ENCODE peak calls at places on chromosomes 2 and 18, in four cellular contexts. Y is RWPE1, F is brain microvascular endothelial cell, M is HL-60. P is an unnamed sample.

GRCh38 chr18:41783065-41783818 is 171.8 kb upstream of the PIK3C3 start:
- DNase-seq in Y (no peak), F (no peak), M (no peak), P (no peak)

GRCh38 chr2:46471-47345 is at the start of gene FAM110C:
- DNase-seq in M (no peak), Y (peak), F (peak), P (no peak)

GRCh38 chr18:33356735-33357134 is 83.8 kb downstream of the CCDC178 start:
- DNase-seq in F (no peak), M (no peak), Y (no peak), P (no peak)

GRCh38 chr2:130755234-130756040 is at the start of gene AMER3:
- DNase-seq in Y (no peak), M (no peak), F (no peak), P (no peak)

GRCh38 chr2:210128961-210129360 is 42.2 kb downstream of the KANSL1L start:
- DNase-seq in F (no peak), Y (no peak), M (no peak), P (no peak)

GRCh38 chr18:44839239-44839666 is 158.6 kb downstream of the SETBP1 start:
- DNase-seq in Y (peak), F (peak), M (peak), P (no peak)

GRCh38 chr2:75560022-75560767 is 544 bp downstream of the EVA1A start:
- DNase-seq in M (no peak), Y (peak), F (peak), P (no peak)

GRCh38 chr18:31631526-31631925 is 39.8 kb downstream of the TTR start:
- DNase-seq in M (no peak), F (no peak), Y (no peak), P (no peak)

GRCh38 chr2:128166954-128167353 is 76.0 kb downstream of the UGGT1 start:
- DNase-seq in Y (no peak), F (no peak), M (peak), P (no peak)

GRCh38 chr18:75319905-75320304 is 107.6 kb downstream of the SMIM21 start:
- DNase-seq in M (no peak), Y (no peak), F (no peak), P (no peak)

GRCh38 chr18:53380063-53380639 is 844.3 kb downstream of the MBD2 start:
- DNase-seq in Y (peak), F (no peak), M (no peak), P (no peak)

GRCh38 chr18:48803518-48803917 is 147.2 kb downstream of the SMAD7 start:
- DNase-seq in F (no peak), M (no peak), Y (no peak), P (no peak)

GRCh38 chr18:36769611-36770314 is 59.0 kb downstream of the TPGS2 start:
- DNase-seq in F (no peak), M (peak), Y (no peak), P (no peak)

GRCh38 chr18:48609820-48610815 is 71.3 kb downstream of the CTIF start:
- DNase-seq in F (no peak), M (no peak), Y (no peak), P (no peak)

GRCh38 chr18:59156316-59156715 is 16.6 kb downstream of the SEC11C start:
- DNase-seq in M (no peak), F (no peak), Y (no peak), P (no peak)

GRCh38 chr2:212537311-212538155 is 1.1 kb downstream of the ERBB4 start:
- DNase-seq in F (no peak), Y (no peak), M (no peak), P (no peak)

GRCh38 chr2:97932975-97933662 is 62.6 kb downstream of the TMEM131 start:
- DNase-seq in F (no peak), M (no peak), Y (no peak), P (no peak)
- H3K27ac ChIP-seq in F (no peak), M (no peak), Y (no peak), P (no peak)

DNA sequence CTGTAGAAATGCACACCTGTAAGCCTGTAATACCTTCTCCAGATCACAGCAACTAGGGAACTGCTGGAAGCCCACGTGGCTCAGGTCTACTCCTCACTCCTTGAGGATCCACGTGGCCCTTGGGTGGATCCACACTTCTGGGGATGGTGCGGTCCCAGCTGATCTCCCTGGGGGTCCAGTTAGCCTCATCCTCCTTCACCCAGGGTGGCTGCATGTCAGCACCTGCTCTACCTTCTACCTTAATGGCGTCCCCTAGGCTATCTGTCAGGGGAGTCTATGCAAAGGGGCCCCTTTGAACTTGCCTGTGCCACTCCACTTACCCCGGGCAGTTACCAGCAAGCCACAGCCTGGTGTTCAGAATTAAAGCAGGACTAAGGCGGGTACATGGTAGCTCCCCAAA is 284.7 kb downstream of the MYCN start:
- DNase-seq in Y (no peak), M (no peak), F (no peak), P (no peak)
- TF ChIP-seq CTCF in Y (no peak), M (no peak), F (no peak), P (no peak)

DNA sequence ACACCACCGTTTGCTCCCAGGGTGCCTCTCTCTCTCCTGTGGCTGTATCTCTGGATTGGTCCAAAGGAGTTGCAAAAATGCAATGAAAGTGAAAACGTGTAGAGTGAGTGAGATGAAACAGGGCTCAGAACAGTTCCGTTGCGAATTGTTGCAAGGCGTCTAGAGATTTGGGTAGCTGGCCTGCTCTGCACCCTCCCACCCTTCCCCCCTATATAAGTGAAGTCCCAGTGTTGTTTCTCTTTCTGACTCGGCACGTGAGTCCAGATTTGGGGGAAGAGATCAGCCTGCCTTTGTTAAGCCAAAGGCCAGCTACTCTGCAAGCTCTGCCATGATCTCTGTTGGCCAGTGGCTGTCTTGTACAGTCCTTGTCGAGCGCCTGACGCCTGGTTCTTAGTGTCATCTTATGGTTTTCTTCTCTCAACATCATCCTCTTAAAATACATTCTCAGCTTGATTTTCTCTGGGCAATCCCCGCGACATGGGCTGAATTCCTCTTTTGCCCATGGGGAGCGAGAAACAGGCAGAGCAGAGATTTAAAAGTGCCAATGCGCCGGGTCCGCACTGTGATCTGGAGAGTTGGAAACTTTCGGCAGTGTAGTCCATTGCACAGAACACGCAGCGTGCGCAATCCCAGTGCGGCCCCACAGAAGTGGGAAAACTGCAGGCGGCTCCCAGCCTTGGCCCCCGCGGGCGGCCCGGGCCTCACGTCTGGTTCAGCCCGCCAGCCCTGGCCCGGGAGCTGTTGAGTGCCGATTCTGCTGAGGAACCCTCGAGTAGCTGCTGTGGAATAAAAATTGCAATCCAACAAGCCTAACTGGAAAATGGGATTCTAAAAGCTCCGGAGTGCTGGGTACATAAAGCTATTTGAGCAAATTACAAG is 9.3 kb downstream of the MEIS1 start:
- DNase-seq in M (no peak), F (no peak), Y (no peak), P (no peak)
- H3K27ac ChIP-seq in M (no peak), F (no peak), Y (no peak), P (peak)

DNA sequence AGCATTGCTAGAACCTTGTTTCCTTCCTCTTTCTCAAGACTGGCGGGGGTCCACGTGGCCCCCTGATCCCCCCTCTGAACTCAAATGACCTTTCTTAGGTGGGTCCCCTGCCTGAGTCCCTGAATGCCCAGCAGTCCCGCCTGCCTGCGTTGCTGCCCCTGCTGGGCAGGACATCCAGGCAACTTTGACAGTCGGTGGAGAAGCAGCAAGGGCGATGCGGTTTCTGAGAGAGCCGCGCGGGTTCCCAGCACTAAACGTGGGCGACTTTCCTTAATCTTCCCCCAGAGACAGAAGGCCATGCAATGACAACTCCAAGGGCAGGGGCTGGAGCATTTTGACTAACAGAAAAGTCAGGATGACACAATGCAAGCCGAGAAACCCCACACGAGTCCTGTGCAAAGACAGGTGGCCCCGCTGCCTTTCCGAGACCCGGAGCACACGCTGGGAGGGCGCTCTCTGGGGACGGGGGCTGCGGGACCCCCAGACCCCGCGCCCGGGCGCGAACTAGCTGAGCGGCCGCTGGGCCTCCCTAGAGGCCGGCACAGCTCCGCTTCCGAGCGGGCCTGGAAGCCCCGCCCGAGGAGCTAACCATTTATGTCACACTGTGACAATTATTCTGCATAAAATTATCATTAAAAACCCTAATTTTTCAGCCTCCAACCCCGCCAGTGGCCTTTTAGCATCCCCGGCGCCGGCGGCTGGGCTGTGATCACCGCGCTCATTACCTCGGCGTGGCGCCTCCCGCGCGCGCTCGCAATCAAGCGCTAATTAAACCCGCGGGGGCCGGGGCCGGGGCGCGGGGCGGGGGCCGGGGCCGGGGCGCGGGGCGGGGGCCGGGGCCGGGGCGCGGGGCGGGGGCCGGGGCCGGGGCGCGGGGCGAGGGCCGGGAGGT is 27.4 kb downstream of the ASB18 start:
- DNase-seq in F (no peak), Y (no peak), M (no peak), P (no peak)
- TF ChIP-seq CTCF in F (peak), Y (no peak), M (no peak), P (no peak)

GRCh38 chr2:99507964-99508818 is 18.4 kb upstream of the REV1 start:
- DNase-seq in F (no peak), Y (no peak), M (no peak), P (no peak)
- H3K27ac ChIP-seq in F (no peak), Y (no peak), M (no peak), P (no peak)

GRCh38 chr18:69002233-69002632 is 204.4 kb downstream of the CCDC102B start:
- DNase-seq in Y (no peak), M (no peak), F (no peak), P (no peak)
- TF ChIP-seq CTCF in Y (no peak), M (no peak), F (peak), P (peak)

GRCh38 chr2:158034198-158034831 is 67.4 kb upstream of the UPP2 start:
- DNase-seq in F (peak), M (peak), Y (peak), P (no peak)
- H3K27ac ChIP-seq in F (no peak), M (no peak), Y (no peak), P (no peak)

DNA sequence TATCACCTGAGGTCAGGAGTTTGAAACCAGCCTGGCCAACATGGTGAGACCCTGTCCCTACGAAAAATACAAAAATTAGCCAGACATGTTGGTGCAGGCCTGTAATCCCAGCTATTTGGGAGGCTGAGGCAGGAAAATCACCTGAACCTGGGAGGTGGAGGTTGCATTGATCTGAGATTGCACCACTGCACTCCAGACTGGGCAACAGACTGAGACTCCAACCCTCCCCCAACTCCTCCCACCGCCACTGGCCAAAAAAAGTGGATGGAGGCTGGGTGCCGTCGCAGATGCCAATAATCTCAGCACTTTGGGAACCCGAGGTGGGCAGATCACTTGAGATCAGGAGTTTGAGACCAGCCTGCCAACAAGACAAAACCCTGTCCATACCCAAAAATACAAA is 10.1 kb upstream of the SPIRE1 start:
- DNase-seq in F (no peak), M (no peak), Y (no peak), P (no peak)
- TF ChIP-seq CTCF in F (no peak), M (no peak), Y (no peak), P (no peak)

GRCh38 chr2:71465356-71465755 is 12.0 kb downstream of the DYSF start:
- DNase-seq in M (no peak), F (no peak), Y (no peak), P (no peak)

GRCh38 chr2:71465961-71466300 is 12.6 kb downstream of the DYSF start:
- DNase-seq in F (no peak), M (no peak), Y (no peak), P (no peak)

GRCh38 chr2:71467180-71467815 is 13.9 kb downstream of the DYSF start:
- DNase-seq in Y (no peak), M (no peak), F (no peak), P (no peak)

GRCh38 chr2:71468279-71469015 is 15.1 kb downstream of the DYSF start:
- DNase-seq in F (no peak), M (no peak), Y (no peak), P (no peak)

GRCh38 chr2:71466301-71467179 is 13.2 kb downstream of the DYSF start:
- DNase-seq in M (no peak), F (no peak), Y (peak), P (no peak)
- H3K27ac ChIP-seq in M (peak), F (no peak), Y (no peak), P (no peak)